ENCODE peak calls at places on chromosomes 12 and 14, in four cellular contexts. W is GM12892, X is GM12878, V is H1. O is an unnamed sample.

GRCh38 chr12:52074006-52074405 is 4.2 kb downstream of the ATG101 start:
- DNase-seq in V (no peak), W (no peak), X (peak), O (no peak)

GRCh38 chr12:13347241-13348043 is 150.9 kb downstream of the EMP1 start:
- DNase-seq in W (no peak), X (no peak), V (no peak), O (no peak)

GRCh38 chr12:49055092-49055491 is 5.5 kb downstream of the KMT2D start:
- DNase-seq in X (no peak), W (no peak), V (no peak), O (no peak)

GRCh38 chr12:111437816-111438454 is 32.2 kb downstream of the SH2B3 start:
- DNase-seq in W (no peak), X (no peak), V (no peak), O (no peak)

GRCh38 chr12:9096563-9097176 is 19.0 kb downstream of the A2M start:
- DNase-seq in X (no peak), W (no peak), V (no peak), O (no peak)

GRCh38 chr12:92701441-92701840 is 1.3 kb upstream of the PLEKHG7 start:
- DNase-seq in V (no peak), W (no peak), X (no peak), O (no peak)

GRCh38 chr12:84875241-84875640 is 37.4 kb downstream of the SLC6A15 start:
- DNase-seq in V (no peak), W (no peak), X (no peak), O (no peak)

GRCh38 chr14:85421166-85421877 is 108.6 kb upstream of the FLRT2 start:
- DNase-seq in V (no peak), W (no peak), X (no peak), O (no peak)

GRCh38 chr12:110606253-110606611 is 7.7 kb upstream of the TCTN1 start:
- DNase-seq in X (no peak), V (no peak), W (no peak), O (no peak)

GRCh38 chr12:2323538-2324261 is 270.9 kb downstream of the CACNA1C start:
- DNase-seq in W (no peak), X (no peak), V (no peak), O (no peak)

GRCh38 chr12:45216983-45217485 is 1.1 kb downstream of the ANO6 start:
- DNase-seq in W (no peak), X (no peak), V (no peak), O (no peak)

GRCh38 chr12:113315358-113315757 is 19.6 kb downstream of the SLC8B1 start:
- DNase-seq in W (no peak), V (no peak), X (no peak), O (no peak)

GRCh38 chr14:23629204-23629603 is 7.0 kb upstream of the DHRS2 start:
- DNase-seq in X (no peak), V (no peak), W (no peak), O (no peak)

GRCh38 chr14:87230726-87231125 is 762.3 kb downstream of the GALC start:
- DNase-seq in V (no peak), X (no peak), W (no peak), O (no peak)

GRCh38 chr14:61517861-61518802 is 177.2 kb upstream of the HIF1A start:
- DNase-seq in X (peak), V (no peak), W (no peak), O (no peak)

DNA sequence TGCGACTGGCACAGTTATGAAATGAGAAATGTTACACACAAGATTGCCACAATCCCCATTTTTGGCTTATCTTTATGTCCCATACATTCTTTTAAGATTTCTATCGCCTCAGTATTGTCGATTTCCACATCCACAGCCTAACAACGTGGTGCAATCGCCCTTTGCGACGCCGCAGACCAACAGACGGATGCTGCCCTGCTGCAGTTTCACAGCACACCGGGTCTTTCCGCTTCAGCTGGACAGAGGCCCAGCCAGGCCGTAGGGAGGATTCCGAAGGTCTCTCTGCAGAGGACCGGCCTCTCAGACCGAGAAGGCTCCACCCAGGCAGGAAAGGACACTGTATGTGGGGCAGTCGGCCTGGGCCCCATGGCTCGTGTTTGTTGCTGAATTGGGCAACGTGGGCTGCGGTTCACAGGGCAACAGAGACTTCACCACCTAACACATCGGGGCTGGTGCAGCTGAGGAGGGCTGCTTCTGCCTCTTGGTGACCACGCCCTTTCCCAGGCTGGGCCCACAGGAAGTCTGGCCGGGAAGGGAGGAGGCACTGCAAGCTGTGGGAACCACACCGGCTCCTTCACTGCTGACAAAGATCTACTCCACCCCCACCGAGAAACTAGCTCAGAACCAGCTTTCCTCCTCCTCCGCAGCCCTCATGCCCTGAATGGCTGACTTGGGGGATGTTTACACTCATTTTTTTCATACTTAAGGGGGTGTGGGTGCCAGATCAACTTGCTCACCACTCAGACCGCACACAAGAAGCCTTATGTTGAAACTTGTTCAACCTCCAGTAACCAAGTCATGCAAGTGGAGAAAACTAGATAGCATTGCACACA is 32.9 kb upstream of the MDM1 start:
- DNase-seq in X (peak), W (peak), V (peak), O (peak)
- TF ChIP-seq POLR2A in X (peak), W (peak), V (no peak), O (no peak)

DNA sequence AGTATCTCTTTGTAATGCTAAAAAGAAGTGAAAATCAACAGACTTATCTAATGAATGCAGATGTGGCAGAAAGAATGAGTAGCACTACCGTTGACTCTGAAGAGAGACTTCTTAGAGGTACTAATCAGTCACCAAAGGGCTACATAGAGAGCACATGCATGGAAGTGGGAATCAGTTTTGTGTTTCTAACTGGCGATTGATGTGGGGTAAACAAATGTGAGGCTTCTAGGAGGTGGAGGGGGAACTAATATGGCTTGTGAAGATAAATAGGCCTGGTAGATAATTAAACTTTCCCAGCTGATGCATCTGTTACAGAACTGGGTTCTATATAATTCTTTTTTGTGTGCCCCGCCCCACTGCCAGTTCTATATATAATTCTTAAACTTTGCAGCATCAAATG is 10.6 kb downstream of the COCH start:
- DNase-seq in V (no peak), X (no peak), W (no peak), O (no peak)
- TF ChIP-seq POLR2AphosphoS5 in V (no peak), X (no peak), W (no peak), O (no peak)

DNA sequence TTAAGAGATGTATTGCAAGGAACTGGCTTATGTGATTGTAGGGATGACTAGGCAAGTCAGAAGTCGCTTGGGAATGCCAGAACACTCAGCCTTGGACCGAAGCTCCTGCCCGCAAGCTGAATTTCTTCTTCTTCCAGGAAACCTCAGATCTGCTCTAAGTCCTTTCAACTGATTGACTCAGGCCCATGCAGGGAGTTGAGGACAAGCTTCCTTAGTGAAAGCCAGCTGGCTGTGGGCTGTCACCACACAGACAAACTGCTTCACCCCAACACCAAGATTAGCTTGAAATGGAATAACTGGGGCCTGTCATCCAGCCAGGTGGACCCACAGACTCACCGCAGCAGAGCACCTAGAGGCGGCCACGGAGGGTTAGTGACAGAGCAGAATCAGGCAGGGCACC is 24.7 kb downstream of the BDKRB2 start:
- DNase-seq in V (no peak), W (no peak), X (no peak), O (no peak)
- TF ChIP-seq TAF1 in V (no peak), W (no peak), X (no peak), O (no peak)

GRCh38 chr12:47828967-47829482 is 9.3 kb upstream of the HDAC7 start:
- DNase-seq in V (no peak), W (no peak), X (no peak), O (no peak)
- TF ChIP-seq POLR2A in V (no peak), W (no peak), X (no peak), O (no peak)

DNA sequence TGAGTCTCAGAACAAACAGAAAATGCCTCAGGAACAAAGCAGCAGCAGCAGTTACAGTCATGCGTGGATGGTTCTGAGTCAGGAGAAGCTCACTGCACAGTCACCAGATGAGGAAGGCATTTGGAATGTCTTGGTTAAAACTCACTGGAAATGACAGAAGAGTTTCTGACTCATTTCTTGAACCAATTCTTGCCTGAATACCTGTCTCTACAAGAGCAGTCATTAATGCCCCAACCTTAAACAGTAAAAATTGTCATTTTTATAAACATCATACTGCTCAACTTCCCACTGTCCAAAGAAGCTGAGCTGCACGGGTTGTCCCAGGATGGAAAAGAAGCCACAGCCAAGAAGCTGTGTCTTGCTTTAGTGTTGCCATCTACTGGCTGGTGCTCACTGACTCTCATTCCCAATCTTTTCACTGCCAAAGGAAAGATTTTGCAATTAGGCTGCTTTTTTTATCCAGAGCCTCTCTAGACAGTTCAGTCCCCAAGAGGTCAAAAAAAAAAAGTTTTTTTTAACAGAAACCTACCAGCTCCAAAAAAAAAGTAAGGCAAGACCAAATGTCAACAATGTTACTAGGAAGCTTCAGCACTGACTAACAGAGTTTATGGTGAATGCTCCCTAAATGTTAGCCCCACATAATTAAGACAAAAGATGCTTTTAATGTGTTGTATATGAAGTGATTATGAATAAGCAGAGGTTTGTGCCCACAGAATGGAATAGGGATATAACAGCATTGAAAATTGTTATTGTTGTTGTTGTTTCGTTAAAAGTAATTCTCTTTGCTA is 40.4 kb downstream of the KICS2 start:
- DNase-seq in W (no peak), X (no peak), V (no peak), O (no peak)
- TF ChIP-seq POLR2AphosphoS5 in W (no peak), X (no peak), V (no peak), O (no peak)

GRCh38 chr14:25121342-25122129 is 71.6 kb upstream of the STXBP6 start:
- DNase-seq in V (no peak), W (no peak), X (no peak), O (no peak)
- TF ChIP-seq TAF1 in V (no peak), W (no peak), X (no peak), O (no peak)

GRCh38 chr14:73785834-73786631 is 65.6 kb upstream of the PTGR2 start:
- DNase-seq in X (no peak), W (no peak), V (peak), O (no peak)
- TF ChIP-seq POLR2A in X (peak), W (no peak), V (no peak), O (no peak)

DNA sequence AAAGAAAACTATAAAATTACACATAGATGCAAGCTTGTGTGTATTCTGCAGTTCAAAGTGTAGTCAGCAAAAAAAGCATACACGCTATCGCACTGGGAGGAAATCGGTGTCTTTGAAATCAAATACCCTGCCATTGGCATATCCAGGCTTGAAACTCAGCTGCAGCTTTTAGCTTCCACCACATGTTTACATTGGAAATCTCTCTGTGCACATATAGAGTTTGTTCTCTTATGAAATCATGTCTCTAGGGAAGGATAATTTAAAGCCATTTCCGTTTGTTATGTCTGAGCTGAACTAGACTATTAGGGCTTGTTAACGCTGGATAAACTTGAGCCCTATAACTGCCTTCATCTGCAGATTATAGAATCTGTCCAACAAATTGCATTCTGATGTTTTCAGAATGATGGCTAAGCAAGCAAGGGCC is 443.0 kb downstream of the ZFP36L1 start:
- DNase-seq in V (no peak), W (no peak), X (no peak), O (no peak)
- TF ChIP-seq POLR2AphosphoS5 in V (no peak), W (no peak), X (no peak), O (no peak)

GRCh38 chr12:28497889-28498411 is 307.7 kb downstream of the CCDC91 start:
- DNase-seq in W (no peak), X (peak), V (no peak), O (no peak)
- TF ChIP-seq TAF1 in W (no peak), X (no peak), V (no peak), O (no peak)

GRCh38 chr12:21501258-21502163 is at the start of the genes GOLT1B and RECQL:
- DNase-seq in W (peak), X (peak), V (peak), O (peak)
- TF ChIP-seq POLR2A in W (peak), X (peak), V (peak), O (peak)

O was measured in GM12891.